ENCODE peak calls at places on chromosome 16, in ten cellular contexts. W is GM23248, Z is SK-N-SH, Y is hepatocyte, A is HCT116, E is Karpas-422, H is GM23338, C is PC-3, U is PC-9, R is MM.1S. P is an unnamed sample. For H3K9me2, the result is how much of the 10 kb centered on the place peaks cover.

GRCh38 chr16:17397499-17397891 is 73.3 kb downstream of the XYLT1 start:
- DNase-seq in W (peak), Z (peak), Y (peak), A (no peak), E (no peak), H (no peak), C (no peak), U (no peak), R (no peak), P (no peak)

GRCh38 chr16:83706394-83706793 is 101.4 kb upstream of the HSBP1 start:
- DNase-seq in W (peak), Z (no peak), Y (no peak), A (no peak), E (no peak), H (no peak), C (no peak), U (no peak), R (no peak), P (no peak)

GRCh38 chr16:50547340-50547865 is 793 bp upstream of the NKD1 start:
- DNase-seq in W (no peak), Z (peak), Y (peak), A (peak), E (no peak), H (peak), C (peak), U (no peak), R (peak), P (peak)

GRCh38 chr16:25007284-25007984 is 7.7 kb downstream of the ARHGAP17 start:
- DNase-seq in W (peak), Z (no peak), Y (no peak), A (no peak), E (no peak), H (no peak), C (no peak), U (no peak), R (no peak), P (no peak)

GRCh38 chr16:76277099-76278030 is at the start of gene CNTNAP4:
- DNase-seq in W (no peak), Z (peak), Y (peak), A (no peak), E (no peak), H (peak), C (no peak), U (no peak), R (no peak), P (no peak)

GRCh38 chr16:35134471-35134870 is 1675.1 kb downstream of the TP53TG3F start:
- DNase-seq in W (no peak), Z (no peak), Y (no peak), A (no peak), E (no peak), H (no peak), C (peak), U (peak), R (no peak), P (no peak)

GRCh38 chr16:84844561-84845495 is 25.0 kb downstream of the CRISPLD2 start:
- DNase-seq in W (no peak), Z (no peak), Y (no peak), A (no peak), E (no peak), H (peak), C (no peak), U (no peak), R (no peak), P (no peak)

GRCh38 chr16:89567656-89568594 is 7.4 kb downstream of the RPL13 start:
- DNase-seq in W (no peak), Z (no peak), Y (no peak), A (no peak), E (no peak), H (no peak), C (no peak), U (no peak), R (no peak), P (no peak)

GRCh38 chr16:85640606-85641005 is 27.5 kb downstream of the GSE1 start:
- DNase-seq in W (no peak), Z (no peak), Y (no peak), A (no peak), E (no peak), H (no peak), C (no peak), U (no peak), R (no peak), P (no peak)

GRCh38 chr16:84853534-84853933 is 33.7 kb downstream of the CRISPLD2 start:
- DNase-seq in W (no peak), Z (no peak), Y (no peak), A (no peak), E (no peak), H (no peak), C (no peak), U (no peak), R (no peak), P (no peak)

GRCh38 chr16:35398208-35398607 is 1938.8 kb downstream of the TP53TG3F start:
- DNase-seq in W (no peak), Z (no peak), Y (no peak), A (no peak), E (no peak), H (no peak), C (no peak), U (no peak), R (no peak), P (no peak)

GRCh38 chr16:27475561-27475960 is 73.6 kb downstream of the IL21R start:
- DNase-seq in W (peak), Z (no peak), Y (no peak), A (no peak), E (no peak), H (no peak), C (peak), U (no peak), R (no peak), P (no peak)

GRCh38 chr16:70687671-70688265 is 1.9 kb upstream of the MTSS2 start:
- DNase-seq in W (no peak), Z (no peak), Y (no peak), A (no peak), E (no peak), H (no peak), C (no peak), U (no peak), R (no peak), P (no peak)

GRCh38 chr16:13351222-13351621 is 449.8 kb downstream of the SHISA9 start:
- DNase-seq in W (no peak), Z (no peak), Y (no peak), A (no peak), E (no peak), H (peak), C (no peak), U (no peak), R (no peak), P (no peak)

GRCh38 chr16:53518550-53519416 is 15.8 kb upstream of the AKTIP start:
- DNase-seq in W (peak), Z (no peak), Y (no peak), A (no peak), E (no peak), H (no peak), C (no peak), U (no peak), R (peak), P (peak)

GRCh38 chr16:22813223-22813945 is 578 bp upstream of the HS3ST2 start:
- DNase-seq in W (peak), Z (peak), Y (peak), A (no peak), E (no peak), H (peak), C (peak), U (no peak), R (no peak), P (no peak)

GRCh38 chr16:60818471-60818870 is 1217.8 kb downstream of the CDH8 start:
- DNase-seq in W (no peak), Z (no peak), Y (no peak), A (no peak), E (no peak), H (no peak), C (no peak), U (no peak), R (no peak), P (no peak)

DNA sequence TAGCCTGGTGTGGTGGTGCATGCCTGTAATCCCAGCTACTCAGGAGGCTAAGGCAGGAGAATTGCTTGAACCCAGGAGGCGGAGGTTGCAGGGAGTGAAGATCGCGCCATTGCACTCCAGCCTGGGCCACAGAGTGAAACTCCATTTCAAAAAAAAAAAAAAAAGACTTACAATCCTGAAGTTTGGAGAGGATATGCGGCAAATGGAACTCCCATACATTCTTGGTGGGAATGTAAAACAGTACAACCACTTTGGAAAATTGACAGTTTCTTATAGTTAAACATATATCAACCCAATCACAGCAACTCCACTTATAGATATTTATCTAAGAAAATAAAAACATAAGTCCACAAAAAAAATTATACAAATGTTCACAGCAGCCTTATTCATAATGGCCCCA is 11.9 kb downstream of the GFOD2 start:
- DNase-seq in W (no peak), Z (no peak), Y (no peak), A (no peak), E (no peak), H (no peak), C (no peak), U (no peak), R (no peak), P (no peak)
- H3K9me2 ChIP-seq in W (under half), Z (under half), Y (under half), A (under half), E (under half), H (under half), C (under half), U (under half), R (under half), P (under half)

DNA sequence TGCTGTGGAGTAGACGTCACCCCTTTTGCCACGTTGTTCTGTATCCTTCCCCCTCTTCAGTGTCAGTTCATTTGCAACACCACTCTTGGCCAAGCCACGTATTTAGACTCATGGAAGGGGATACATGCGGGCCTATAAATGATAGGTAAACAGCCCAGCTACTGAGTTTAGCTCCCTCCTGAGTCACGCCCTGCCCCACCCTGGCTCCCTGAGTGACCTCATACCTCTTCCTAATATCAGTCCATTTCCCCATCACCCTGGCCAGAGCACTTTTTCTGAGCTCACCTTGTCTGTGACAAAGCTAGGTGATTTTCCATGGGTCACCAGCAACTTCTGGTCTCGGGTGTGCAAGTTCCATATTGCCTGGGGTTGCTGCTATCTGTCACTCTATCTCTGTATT is 147.2 kb upstream of the MAF start:
- DNase-seq in W (no peak), Z (no peak), Y (no peak), A (no peak), E (no peak), H (no peak), C (no peak), U (no peak), R (no peak), P (no peak)
- H3K9me2 ChIP-seq in W (under half), Z (under half), Y (under half), A (under half), E (under half), H (under half), C (under half), U (under half), R (under half), P (under half)

GRCh38 chr16:74637742-74638453 is 28.8 kb downstream of the RFWD3 start:
- DNase-seq in W (no peak), Z (no peak), Y (no peak), A (no peak), E (no peak), H (no peak), C (no peak), U (no peak), R (no peak), P (no peak)

GRCh38 chr16:74635303-74635702 is 28.4 kb upstream of the GLG1 start:
- DNase-seq in W (no peak), Z (no peak), Y (no peak), A (no peak), E (no peak), H (no peak), C (no peak), U (no peak), R (no peak), P (no peak)

DNA sequence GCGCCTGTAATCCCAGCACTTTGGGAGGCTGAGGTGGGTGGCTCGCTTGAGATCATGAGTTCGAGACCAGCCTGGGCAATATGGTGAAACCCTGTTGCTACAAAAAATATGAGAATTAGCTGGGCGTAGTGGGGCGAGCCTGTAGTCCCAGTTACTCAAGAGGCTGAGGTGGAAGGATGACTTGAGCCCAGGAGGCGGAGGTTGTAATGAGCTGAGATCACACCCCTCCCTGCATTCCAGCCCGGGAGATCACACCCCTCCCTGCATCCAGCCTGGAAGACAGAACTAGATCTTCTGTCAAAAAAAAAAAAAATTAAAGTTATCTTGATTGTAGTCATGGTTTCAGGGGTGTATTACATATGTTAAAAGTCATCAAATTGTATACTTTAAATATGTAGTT is 26.8 kb upstream of the GLG1 start:
- DNase-seq in W (no peak), Z (no peak), Y (no peak), A (no peak), E (no peak), H (no peak), C (no peak), U (no peak), R (no peak), P (no peak)
- H3K9me2 ChIP-seq in W (under half), Z (under half), Y (under half), A (under half), E (under half), H (under half), C (under half), U (under half), R (under half), P (under half)

GRCh38 chr16:64669573-64669972 is 452.3 kb downstream of the CDH11 start:
- DNase-seq in W (no peak), Z (no peak), Y (no peak), A (no peak), E (no peak), H (no peak), C (no peak), U (no peak), R (no peak), P (no peak)
- H3K9me2 ChIP-seq in W (under half), Z (under half), Y (under half), A (under half), E (under half), H (under half), C (under half), U (under half), R (under half), P (under half)

GRCh38 chr16:67235816-67236547 is 9.1 kb downstream of the TMEM208 start:
- DNase-seq in W (peak), Z (no peak), Y (no peak), A (no peak), E (no peak), H (no peak), C (no peak), U (no peak), R (no peak), P (no peak)
- H3K9me2 ChIP-seq in W (under half), Z (under half), Y (under half), A (under half), E (under half), H (under half), C (under half), U (under half), R (under half), P (under half)

DNA sequence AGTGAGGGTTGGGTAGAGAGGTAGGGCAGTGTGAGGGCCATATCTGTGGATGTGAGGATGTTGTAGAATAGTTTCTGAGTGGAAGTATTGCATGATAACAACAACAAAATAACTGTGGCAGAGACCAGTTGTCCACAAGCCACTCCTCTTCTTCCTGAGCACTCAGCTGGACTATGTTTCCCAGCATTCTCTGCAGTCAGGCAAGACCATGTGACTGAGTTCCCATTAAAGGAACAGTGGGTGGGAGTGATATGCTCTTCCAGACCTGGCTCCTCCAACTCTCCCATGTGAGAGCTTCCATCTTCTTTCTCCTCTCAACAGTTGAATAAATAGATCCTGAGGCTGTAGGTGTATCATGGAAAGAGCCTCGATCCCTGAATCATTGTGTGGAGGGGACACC is 272.4 kb downstream of the CBLN1 start:
- DNase-seq in W (no peak), Z (no peak), Y (no peak), A (no peak), E (no peak), H (no peak), C (no peak), U (no peak), R (no peak), P (no peak)
- H3K9me2 ChIP-seq in W (under half), Z (under half), Y (under half), A (under half), E (under half), H (under half), C (under half), U (under half), R (under half), P (under half)

DNA sequence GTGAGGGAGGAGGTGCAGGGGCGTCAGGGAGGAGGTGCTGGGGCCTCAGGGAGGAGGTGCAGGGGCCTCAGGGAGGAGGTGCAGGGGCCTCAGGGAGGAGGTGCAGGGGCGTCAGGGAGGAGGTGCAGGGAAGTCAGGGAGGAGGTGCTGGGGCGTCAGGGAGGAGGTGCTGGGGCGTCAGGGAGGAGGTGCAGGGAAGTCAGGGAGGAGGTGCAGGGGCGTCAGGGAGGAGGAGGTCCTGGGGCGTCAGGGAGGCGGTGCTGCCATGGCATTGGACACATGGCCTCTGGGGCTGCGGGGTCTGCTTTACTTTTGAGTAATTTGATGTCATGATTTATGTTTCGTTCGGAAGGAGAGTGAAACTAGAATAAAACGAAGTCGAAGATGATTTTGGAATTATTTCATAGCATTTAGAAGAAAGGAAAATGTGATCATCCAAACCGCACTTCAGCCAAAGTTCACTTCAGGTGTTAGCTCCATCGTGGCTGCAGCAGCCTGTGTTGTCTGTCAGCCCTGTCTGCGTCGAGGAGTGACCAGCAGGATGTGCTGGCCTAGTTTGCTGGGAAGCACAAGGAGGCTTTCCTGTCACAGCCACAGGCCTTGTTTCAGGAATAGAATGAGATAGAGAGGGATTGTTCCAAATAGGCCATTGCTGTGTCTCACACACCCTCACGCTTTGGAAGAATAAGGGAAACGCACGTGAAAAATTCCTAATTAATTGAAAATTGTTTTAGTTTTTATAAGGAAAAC is 42.8 kb downstream of the RAB11FIP3 start:
- DNase-seq in W (no peak), Z (no peak), Y (no peak), A (no peak), E (peak), H (peak), C (no peak), U (no peak), R (no peak), P (no peak)
- H3K9me2 ChIP-seq in W (under half), Z (under half), Y (under half), A (under half), E (under half), H (under half), C (under half), U (under half), R (under half), P (under half)

GRCh38 chr16:57098188-57098841 is 5.9 kb downstream of the CPNE2 start:
- DNase-seq in W (no peak), Z (no peak), Y (no peak), A (no peak), E (no peak), H (peak), C (no peak), U (no peak), R (no peak), P (peak)
- H3K9me2 ChIP-seq in W (under half), Z (under half), Y (under half), A (under half), E (under half), H (under half), C (under half), U (under half), R (under half), P (under half)

GRCh38 chr16:81487301-81487720 is 42.7 kb downstream of the CMIP start:
- DNase-seq in W (peak), Z (no peak), Y (no peak), A (no peak), E (no peak), H (no peak), C (no peak), U (no peak), R (no peak), P (no peak)
- H3K9me2 ChIP-seq in W (under half), Z (under half), Y (under half), A (under half), E (under half), H (under half), C (under half), U (under half), R (under half), P (under half)

DNA sequence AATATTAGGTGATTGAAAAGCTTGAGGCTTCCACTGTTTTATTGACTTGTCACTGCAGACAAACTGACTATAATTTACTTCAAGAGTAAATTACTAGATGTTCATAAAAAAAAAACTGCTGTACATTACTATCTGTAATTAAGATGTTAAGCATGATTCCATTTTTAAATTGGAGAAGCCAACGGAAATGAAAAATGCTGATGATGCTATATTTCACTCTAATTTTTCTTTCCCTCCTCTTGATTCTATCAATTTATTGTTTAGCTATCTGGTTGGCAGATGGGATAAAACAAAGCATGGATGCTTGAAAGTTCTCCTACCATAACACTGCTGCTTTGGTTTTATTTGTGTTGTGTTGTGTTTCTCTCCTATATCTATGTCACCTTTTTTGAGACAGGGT is 41.0 kb downstream of the MAF start:
- DNase-seq in W (no peak), Z (no peak), Y (no peak), A (no peak), E (no peak), H (no peak), C (no peak), U (no peak), R (no peak), P (no peak)
- H3K9me2 ChIP-seq in W (under half), Z (under half), Y (under half), A (under half), E (under half), H (under half), C (under half), U (under half), R (under half), P (under half)